ENCODE peak calls at places on chromosomes 4 and X, in four cellular contexts. One of them, this sample, is unnamed.

GRCh38 chr4:56450342-56450741 is 14.3 kb downstream of the PAICS start:
- DNase-seq in GM13976: no peak
- DNase-seq in HFF-Myc: no peak
- DNase-seq in H9: no peak
- DNase-seq in this sample: no peak

GRCh38 chr4:52911684-52912294 is 49.7 kb downstream of the RASL11B start:
- DNase-seq in GM13976: peak; percentile 56
- DNase-seq in HFF-Myc: peak; percentile 73
- DNase-seq in H9: peak; percentile 89
- DNase-seq in this sample: peak; percentile 63

GRCh38 chr4:18022572-18023039 is 1.1 kb upstream of the LCORL start:
- DNase-seq in GM13976: no peak
- DNase-seq in HFF-Myc: no peak
- DNase-seq in H9: no peak
- DNase-seq in this sample: no peak

GRCh38 chrX:48498374-48498809 is 10.4 kb upstream of the PORCN start:
- DNase-seq in GM13976: no peak
- DNase-seq in HFF-Myc: no peak
- DNase-seq in H9: no peak
- DNase-seq in this sample: no peak

GRCh38 chr4:15725608-15726007 is 22.7 kb downstream of the BST1 start:
- DNase-seq in GM13976: no peak
- DNase-seq in HFF-Myc: no peak
- DNase-seq in H9: no peak
- DNase-seq in this sample: no peak

GRCh38 chrX:112247714-112248113 is 165.1 kb upstream of the TRPC5 start:
- DNase-seq in GM13976: no peak
- DNase-seq in HFF-Myc: no peak
- DNase-seq in H9: no peak
- DNase-seq in this sample: no peak

GRCh38 chr4:152044341-152044740 is 283.5 kb upstream of the GATB start:
- DNase-seq in GM13976: no peak
- DNase-seq in HFF-Myc: no peak
- DNase-seq in H9: no peak
- DNase-seq in this sample: no peak

GRCh38 chrX:145848451-145848850 is 30.8 kb downstream of the SLITRK2 start:
- DNase-seq in GM13976: no peak
- DNase-seq in HFF-Myc: no peak
- DNase-seq in H9: no peak
- DNase-seq in this sample: no peak

GRCh38 chr4:110193822-110194761 is 4.3 kb downstream of the ELOVL6 start:
- DNase-seq in GM13976: peak; percentile 72
- DNase-seq in HFF-Myc: peak; percentile 90
- DNase-seq in H9: peak; percentile 95
- DNase-seq in this sample: peak; percentile 86

GRCh38 chrX:153598541-153599191 is at the start of gene CCNQ:
- DNase-seq in GM13976: no peak
- DNase-seq in HFF-Myc: no peak
- DNase-seq in H9: peak; percentile 33
- DNase-seq in this sample: peak; percentile 35

GRCh38 chr4:109729155-109729562 is 711 bp downstream of the PLA2G12A start:
- DNase-seq in GM13976: peak; percentile 16
- DNase-seq in HFF-Myc: no peak
- DNase-seq in H9: no peak
- DNase-seq in this sample: no peak

GRCh38 chr4:16206301-16206700 is 20.0 kb downstream of the TAPT1 start:
- DNase-seq in GM13976: no peak
- DNase-seq in HFF-Myc: no peak
- DNase-seq in H9: no peak
- DNase-seq in this sample: no peak

GRCh38 chr4:171727185-171727584 is 86.0 kb upstream of the GALNTL6 start:
- DNase-seq in GM13976: no peak
- DNase-seq in HFF-Myc: no peak
- DNase-seq in H9: no peak
- DNase-seq in this sample: no peak

GRCh38 chrX:9888953-9889470 is 78.1 kb upstream of the CLDN34 start:
- DNase-seq in GM13976: no peak
- DNase-seq in HFF-Myc: no peak
- DNase-seq in H9: no peak
- DNase-seq in this sample: no peak

GRCh38 chr4:949656-950055 is 17.4 kb downstream of the TMEM175 start:
- DNase-seq in GM13976: no peak
- DNase-seq in HFF-Myc: no peak
- DNase-seq in H9: no peak
- DNase-seq in this sample: no peak

GRCh38 chr4:77157859-77158486 is 966 bp downstream of the CCNG2 start:
- DNase-seq in GM13976: peak; percentile 92
- DNase-seq in HFF-Myc: no peak
- DNase-seq in H9: peak; percentile 94
- DNase-seq in this sample: peak; percentile 90

DNA sequence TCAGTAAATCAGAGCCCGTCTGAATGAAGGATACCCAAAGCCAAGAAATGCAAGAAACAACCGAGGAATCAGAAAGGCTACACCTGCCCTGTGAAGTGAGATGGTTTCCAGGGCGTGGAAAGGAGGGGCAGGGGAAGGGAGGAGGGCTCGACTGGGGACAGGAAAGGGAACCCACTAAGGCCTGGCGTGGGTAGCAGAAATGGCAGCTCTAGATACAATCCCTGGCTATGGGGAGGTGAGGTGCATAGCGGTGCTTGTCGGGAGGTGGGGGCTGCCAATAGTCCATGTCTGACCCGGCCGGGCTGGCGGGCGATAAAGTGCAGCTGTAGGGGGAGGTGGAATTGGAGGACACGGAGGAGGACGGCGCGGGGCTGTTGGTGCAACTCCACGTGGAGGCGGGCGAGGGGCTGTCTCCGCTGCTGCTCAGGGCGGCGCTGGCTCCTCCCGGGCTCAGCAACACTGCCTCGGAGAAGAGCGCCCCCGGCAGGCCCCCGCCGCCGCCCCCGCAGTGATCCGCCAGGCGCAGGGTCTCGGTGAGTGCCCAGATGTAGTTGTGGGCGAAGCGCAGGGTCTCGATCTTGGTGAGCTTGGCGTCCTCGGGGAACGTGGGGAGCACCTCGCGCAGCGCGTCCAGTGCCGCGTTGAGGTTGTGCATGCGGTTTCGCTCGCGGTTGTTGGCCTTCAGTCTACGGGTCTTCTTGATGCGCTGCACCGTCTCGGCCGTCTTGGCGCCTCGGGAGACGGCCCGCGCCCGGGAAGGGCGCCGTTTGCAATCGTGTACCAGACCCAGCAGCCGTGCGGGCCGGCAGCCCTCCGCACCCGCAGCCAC is 1.3 kb downstream of the NEUROG2 start:
- DNase-seq in GM13976: peak; percentile 56
- DNase-seq in HFF-Myc: no peak
- DNase-seq in H9: peak; percentile 59
- DNase-seq in this sample: peak; percentile 70
- TF ChIP-seq CTCF in GM13976: no peak
- TF ChIP-seq CTCF in HFF-Myc: no peak
- TF ChIP-seq CTCF in H9: peak; percentile 46
- TF ChIP-seq CTCF in this sample: peak; percentile 31

GRCh38 chr4:102578819-102579218 is 77.7 kb downstream of the NFKB1 start:
- DNase-seq in GM13976: no peak
- DNase-seq in HFF-Myc: no peak
- DNase-seq in H9: peak; percentile 86
- DNase-seq in this sample: no peak
- TF ChIP-seq CTCF in GM13976: no peak
- TF ChIP-seq CTCF in HFF-Myc: no peak
- TF ChIP-seq CTCF in H9: peak; percentile 74
- TF ChIP-seq CTCF in this sample: no peak

GRCh38 chrX:6095469-6095868 is 133.2 kb downstream of the NLGN4X start:
- DNase-seq in GM13976: no peak
- DNase-seq in HFF-Myc: no peak
- DNase-seq in H9: peak; percentile 41
- DNase-seq in this sample: no peak
- TF ChIP-seq CTCF in GM13976: no peak
- TF ChIP-seq CTCF in HFF-Myc: no peak
- TF ChIP-seq CTCF in H9: peak; percentile 75
- TF ChIP-seq CTCF in this sample: no peak

GRCh38 chr4:147594107-147594506 is 23.1 kb upstream of the TMEM184C start:
- DNase-seq in GM13976: no peak
- DNase-seq in HFF-Myc: no peak
- DNase-seq in H9: no peak
- DNase-seq in this sample: no peak
- TF ChIP-seq CTCF in GM13976: no peak
- TF ChIP-seq CTCF in HFF-Myc: no peak
- TF ChIP-seq CTCF in H9: peak; percentile 46
- TF ChIP-seq CTCF in this sample: no peak

GRCh38 chr4:145818001-145818400 is 120.6 kb downstream of the ZNF827 start:
- DNase-seq in GM13976: no peak
- DNase-seq in HFF-Myc: no peak
- DNase-seq in H9: no peak
- DNase-seq in this sample: no peak
- TF ChIP-seq CTCF in GM13976: no peak
- TF ChIP-seq CTCF in HFF-Myc: no peak
- TF ChIP-seq CTCF in H9: no peak
- TF ChIP-seq CTCF in this sample: no peak

This sample was measured in GM20000.